ENCODE peak calls at places on chromosomes 2 and 18, in nine cellular contexts. R, J, E, U, G, V, O, N and Y are unnamed samples.

GRCh38 chr2:160338891-160339290 is 138.8 kb upstream of the ITGB6 start:
- DNase-seq in J (no peak), R (no peak), N (no peak), O (peak), V (peak), U (peak), G (no peak), E (no peak), Y (peak)

GRCh38 chr2:211331736-211332135 is 775.3 kb downstream of the CPS1 start:
- DNase-seq in O (no peak), N (no peak), E (no peak), U (peak), V (no peak), R (no peak), J (no peak), G (no peak), Y (no peak)

GRCh38 chr2:24016853-24017703 is 7.2 kb downstream of the MFSD2B start:
- DNase-seq in N (no peak), U (no peak), G (no peak), V (no peak), J (no peak), E (no peak), O (no peak), R (no peak), Y (no peak)

GRCh38 chr2:224882291-224883171 is 159.7 kb downstream of the DOCK10 start:
- DNase-seq in U (no peak), V (peak), G (peak), J (peak), N (peak), R (peak), O (peak), E (peak), Y (peak)

GRCh38 chr2:68196120-68196716 is 38.5 kb downstream of the PNO1 start:
- DNase-seq in J (peak), U (peak), O (peak), R (peak), N (no peak), E (no peak), G (no peak), V (peak), Y (peak)

GRCh38 chr2:180006236-180006635 is 861 bp downstream of the CWC22 start:
- DNase-seq in J (no peak), E (no peak), R (no peak), V (peak), G (no peak), N (no peak), O (no peak), U (no peak), Y (peak)

GRCh38 chr2:217902281-217903141 is 100.3 kb downstream of the TNS1 start:
- DNase-seq in O (peak), N (no peak), G (no peak), J (peak), V (peak), E (no peak), R (peak), U (no peak), Y (peak)

GRCh38 chr2:218878941-218879761 is 1.5 kb upstream of the WNT10A start:
- DNase-seq in R (no peak), O (no peak), G (no peak), U (peak), E (no peak), N (no peak), J (no peak), V (no peak), Y (no peak)

GRCh38 chr2:190050001-190050400 is 12.5 kb downstream of the MSTN start:
- DNase-seq in V (no peak), U (no peak), N (no peak), R (peak), O (peak), J (peak), G (peak), E (no peak), Y (no peak)

GRCh38 chr2:147449323-147450080 is 395.3 kb upstream of the ACVR2A start:
- DNase-seq in G (no peak), N (no peak), V (peak), J (no peak), E (no peak), U (peak), O (no peak), R (no peak), Y (no peak)

GRCh38 chr2:31236433-31237205 is 2.7 kb downstream of the EHD3 start:
- DNase-seq in E (no peak), V (no peak), O (no peak), N (no peak), G (no peak), R (no peak), U (no peak), J (no peak), Y (no peak)

GRCh38 chr2:67839242-67839641 is 223.6 kb downstream of the C1D start:
- DNase-seq in O (peak), E (no peak), J (peak), U (no peak), G (no peak), V (peak), N (peak), R (peak), Y (peak)

GRCh38 chr2:60553992-60554648 is 666 bp upstream of the BCL11A start:
- DNase-seq in N (peak), E (no peak), U (peak), R (peak), V (peak), G (no peak), O (no peak), J (peak), Y (peak)

GRCh38 chr2:240759454-240759853 is 60.6 kb downstream of the KIF1A start:
- DNase-seq in J (no peak), O (no peak), N (peak), R (no peak), V (no peak), G (no peak), E (no peak), U (no peak), Y (no peak)

GRCh38 chr18:13945811-13946210 is 30.5 kb upstream of the MC2R start:
- DNase-seq in O (no peak), R (no peak), N (no peak), V (no peak), E (no peak), J (no peak), G (no peak), U (no peak), Y (no peak)

GRCh38 chr2:211802611-211803010 is 736.0 kb downstream of the ERBB4 start:
- DNase-seq in J (no peak), V (no peak), E (no peak), O (no peak), U (no peak), N (no peak), G (no peak), R (no peak), Y (no peak)

GRCh38 chr2:209600257-209601180 is 171.1 kb upstream of the UNC80 start:
- DNase-seq in U (peak), R (no peak), J (no peak), O (no peak), E (no peak), N (no peak), V (no peak), G (no peak), Y (no peak)

GRCh38 chr2:25187729-25188350 is 19.5 kb upstream of the POMC start:
- DNase-seq in O (no peak), R (no peak), V (no peak), U (peak), J (no peak), G (no peak), N (no peak), E (no peak), Y (no peak)

GRCh38 chr2:69241664-69242063 is 145.4 kb downstream of the GFPT1 start:
- DNase-seq in N (no peak), E (no peak), V (no peak), J (no peak), R (no peak), O (no peak), U (no peak), G (no peak), Y (no peak)

GRCh38 chr18:76388261-76388660 is 106.8 kb downstream of the ZNF516 start:
- DNase-seq in V (no peak), N (no peak), U (no peak), G (no peak), R (no peak), J (no peak), O (no peak), E (no peak), Y (no peak)

GRCh38 chr2:27209621-27210401 is 2.0 kb upstream of the ATRAID start:
- DNase-seq in N (no peak), U (no peak), V (no peak), G (no peak), R (no peak), E (no peak), O (no peak), J (peak), Y (no peak)